ENCODE peak calls at places on chromosomes 11 and 22, in four cellular contexts. X is posterior vena cava; C is effector memory CD8-positive, alpha-beta T cell; D is LoVo. J is an unnamed sample.

GRCh38 chr22:37223965-37224551 is 11.8 kb upstream of the SSTR3 start:
- DNase-seq in C (no peak), X (no peak), D (no peak), J (no peak)

GRCh38 chr11:68661014-68661413 is 23.3 kb upstream of the GAL start:
- DNase-seq in C (no peak), D (no peak), X (peak), J (no peak)

GRCh38 chr22:44422742-44423370 is 75.2 kb downstream of the RTL6 start:
- DNase-seq in D (no peak), X (peak), C (no peak), J (no peak)

GRCh38 chr11:96424693-96425092 is 34.9 kb downstream of the JRKL start:
- DNase-seq in C (no peak), D (no peak), X (no peak), J (no peak)

GRCh38 chr11:120952503-120953229 is 71.2 kb upstream of the TBCEL start:
- DNase-seq in C (peak), X (peak), D (peak), J (peak)

GRCh38 chr22:18067548-18068341 is 10.0 kb upstream of the PEX26 start:
- DNase-seq in D (no peak), X (peak), C (no peak), J (no peak)

GRCh38 chr11:115452245-115452644 is 52.0 kb downstream of the CADM1 start:
- DNase-seq in C (no peak), D (peak), X (no peak), J (no peak)

GRCh38 chr22:24208012-24208749 is 26.9 kb downstream of the SUSD2 start:
- DNase-seq in C (no peak), X (no peak), D (peak), J (no peak)

GRCh38 chr11:71247551-71248250 is 4.7 kb downstream of the SHANK2 start:
- DNase-seq in X (peak), C (no peak), D (no peak), J (no peak)

GRCh38 chr11:118928870-118929495 is 3.3 kb upstream of the BCL9L start:
- DNase-seq in C (no peak), X (peak), D (peak), J (peak)

GRCh38 chr22:25077964-25078363 is 121.7 kb upstream of the CRYBB3 start:
- DNase-seq in C (no peak), D (no peak), X (no peak), J (no peak)

GRCh38 chr11:65116370-65117205 is 913 bp downstream of the ZNHIT2 start:
- DNase-seq in X (peak), D (peak), C (peak), J (peak)

GRCh38 chr11:118883368-118884071 is at the start of gene CXCR5:
- DNase-seq in X (peak), D (no peak), C (no peak), J (no peak)

GRCh38 chr11:111797145-111797581 is 31.0 kb upstream of the PPP2R1B start:
- DNase-seq in D (peak), C (no peak), X (no peak), J (no peak)

GRCh38 chr11:10619281-10619680 is 50.8 kb upstream of the LYVE1 start:
- DNase-seq in C (no peak), X (no peak), D (no peak), J (no peak)

GRCh38 chr11:79727221-79727620 is 286.4 kb upstream of the TENM4 start:
- DNase-seq in D (no peak), X (no peak), C (no peak), J (no peak)

GRCh38 chr22:42519544-42520237 is at the start of gene RRP7A:
- DNase-seq in D (peak), C (peak), X (peak), J (peak)

GRCh38 chr22:48642550-48642949 is 1185.1 kb downstream of the BRD1 start:
- DNase-seq in C (no peak), D (no peak), X (no peak), J (no peak)

GRCh38 chr11:85823816-85824215 is 12.9 kb upstream of the SYTL2 start:
- DNase-seq in C (peak), D (no peak), X (no peak), J (no peak)

GRCh38 chr22:22088658-22089458 is 106.3 kb upstream of the TOP3B start:
- DNase-seq in X (no peak), D (no peak), C (no peak), J (no peak)

GRCh38 chr22:40215266-40215665 is 37.5 kb downstream of the TNRC6B start:
- DNase-seq in C (no peak), D (no peak), X (no peak), J (peak)

GRCh38 chr11:5380740-5381342 is 2.8 kb upstream of the OR51M1 start:
- DNase-seq in D (peak), X (no peak), C (no peak), J (peak)

GRCh38 chr11:128488471-128488870 is 98.9 kb downstream of the ETS1 start:
- DNase-seq in X (no peak), D (no peak), C (no peak), J (no peak)